ENCODE peak calls at places on chromosome 9, in eight cellular contexts. A is CD4-positive, alpha-beta T cell; R is GM20000; H is tibial artery; L is WERI-Rb-1; W is mammary epithelial cell; Q is endothelial cell of umbilical vein; U is AG09309. G is an unnamed sample.

GRCh38 chr9:128007566-128008138 is 26.9 kb upstream of the EEIG1 start:
- DNase-seq in A (peak; percentile 90), R (peak; percentile 63), H (peak; percentile 40), L (peak; percentile 48), W (peak; percentile 24), Q (peak; percentile 86), U (no peak), G (peak; percentile 45)

GRCh38 chr9:16912197-16912596 is 41.7 kb upstream of the BNC2 start:
- DNase-seq in A (no peak), R (no peak), H (no peak), L (no peak), W (no peak), Q (peak; percentile 9), U (no peak), G (no peak)

GRCh38 chr9:132242621-132243155 is 80.8 kb downstream of the NTNG2 start:
- DNase-seq in A (no peak), R (no peak), H (no peak), L (peak; percentile 55), W (no peak), Q (peak; percentile 10), U (no peak), G (no peak)

GRCh38 chr9:113477058-113477457 is 13.5 kb downstream of the RGS3 start:
- DNase-seq in A (no peak), R (no peak), H (no peak), L (no peak), W (no peak), Q (no peak), U (no peak), G (no peak)

GRCh38 chr9:136481558-136481957 is 1.3 kb downstream of the SEC16A start:
- DNase-seq in A (no peak), R (no peak), H (no peak), L (no peak), W (no peak), Q (no peak), U (no peak), G (no peak)

GRCh38 chr9:74282526-74283253 is 214.4 kb upstream of the RORB start:
- DNase-seq in A (no peak), R (no peak), H (no peak), L (no peak), W (no peak), Q (no peak), U (no peak), G (no peak)

GRCh38 chr9:120997502-120997901 is 52.6 kb downstream of the C5 start:
- DNase-seq in A (no peak), R (no peak), H (no peak), L (no peak), W (no peak), Q (no peak), U (no peak), G (no peak)

GRCh38 chr9:114155967-114156294 is 594 bp downstream of the COL27A1 start:
- DNase-seq in A (no peak), R (no peak), H (no peak), L (no peak), W (no peak), Q (no peak), U (no peak), G (no peak)

GRCh38 chr9:134858051-134858841 is 22.4 kb upstream of the FCN2 start:
- DNase-seq in A (no peak), R (peak; percentile 83), H (peak; percentile 19), L (no peak), W (peak; percentile 72), Q (no peak), U (no peak), G (peak; percentile 76)

GRCh38 chr9:98229620-98230019 is 25.8 kb downstream of the TBC1D2 start:
- DNase-seq in A (no peak), R (no peak), H (no peak), L (no peak), W (no peak), Q (no peak), U (no peak), G (no peak)

GRCh38 chr9:97548819-97549540 is 47.5 kb downstream of the TMOD1 start:
- DNase-seq in A (no peak), R (no peak), H (no peak), L (no peak), W (no peak), Q (no peak), U (no peak), G (no peak)

GRCh38 chr9:131500377-131500776 is 2.3 kb upstream of the POMT1 start:
- DNase-seq in A (peak; percentile 73), R (no peak), H (no peak), L (no peak), W (peak; percentile 42), Q (no peak), U (no peak), G (no peak)

DNA sequence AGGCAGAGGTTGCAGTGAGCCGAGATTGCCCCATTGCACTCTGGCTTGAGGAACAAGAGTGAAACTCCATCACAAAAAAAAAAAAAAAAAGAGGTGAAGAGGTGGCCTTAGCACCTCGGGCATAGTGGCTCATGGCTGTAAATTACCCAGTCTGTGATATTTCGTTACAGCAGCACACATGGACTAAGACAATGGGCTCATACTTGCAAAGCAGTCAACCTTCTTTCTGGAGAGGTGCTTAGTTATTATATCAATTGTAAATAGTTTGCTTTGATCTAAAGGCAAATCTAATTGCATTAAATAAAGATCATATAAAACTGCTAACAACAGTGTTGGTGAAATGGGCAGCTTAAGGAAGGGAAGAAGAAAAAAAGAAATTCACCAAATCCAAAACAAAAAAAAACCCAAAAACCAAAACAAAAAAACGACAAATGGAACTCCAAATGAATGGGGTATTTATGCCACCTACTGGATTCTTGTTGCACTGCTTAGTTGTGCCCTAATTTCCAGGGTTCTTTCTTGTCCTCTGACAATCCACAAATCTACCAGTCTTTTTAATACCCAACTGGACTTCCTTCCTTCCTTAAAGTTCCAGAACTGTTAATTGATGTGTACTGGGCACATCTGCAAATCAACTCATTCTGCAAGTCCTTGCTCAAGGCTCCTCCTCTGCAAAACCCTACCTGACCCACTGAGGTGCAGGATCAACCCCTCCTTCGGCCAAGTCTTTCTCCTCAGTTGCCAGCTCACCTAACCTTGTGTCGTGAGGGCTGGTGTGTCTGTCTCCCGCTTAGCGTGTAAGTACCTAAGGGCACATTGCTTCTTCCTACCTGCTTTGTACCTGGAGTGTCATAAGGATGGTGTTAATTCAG is 35.0 kb upstream of the DMRT1 start:
- DNase-seq in A (no peak), R (peak; percentile 50), H (no peak), L (no peak), W (peak; percentile 24), Q (peak; percentile 50), U (no peak), G (peak; percentile 60)
- TF ChIP-seq CTCF in A (peak; percentile 49), R (peak; percentile 24), H (peak; percentile 70), L (peak; percentile 71), W (peak; percentile 73), Q (peak; percentile 56), U (peak; percentile 76), G (peak; percentile 79)

GRCh38 chr9:93193373-93193725 is 9.4 kb downstream of the WNK2 start:
- DNase-seq in A (no peak), R (no peak), H (no peak), L (no peak), W (peak; percentile 29), Q (no peak), U (no peak), G (no peak)
- TF ChIP-seq CTCF in A (no peak), R (no peak), H (no peak), L (no peak), W (peak; percentile 45), Q (no peak), U (no peak), G (no peak)

GRCh38 chr9:21965401-21965951 is 28.7 kb downstream of the CDKN2A start:
- DNase-seq in A (peak; percentile 24), R (peak; percentile 84), H (no peak), L (no peak), W (peak; percentile 19), Q (peak; percentile 68), U (no peak), G (no peak)
- TF ChIP-seq CTCF in A (no peak), R (peak; percentile 37), H (no peak), L (no peak), W (peak; percentile 26), Q (peak; percentile 75), U (peak; percentile 80), G (no peak)

DNA sequence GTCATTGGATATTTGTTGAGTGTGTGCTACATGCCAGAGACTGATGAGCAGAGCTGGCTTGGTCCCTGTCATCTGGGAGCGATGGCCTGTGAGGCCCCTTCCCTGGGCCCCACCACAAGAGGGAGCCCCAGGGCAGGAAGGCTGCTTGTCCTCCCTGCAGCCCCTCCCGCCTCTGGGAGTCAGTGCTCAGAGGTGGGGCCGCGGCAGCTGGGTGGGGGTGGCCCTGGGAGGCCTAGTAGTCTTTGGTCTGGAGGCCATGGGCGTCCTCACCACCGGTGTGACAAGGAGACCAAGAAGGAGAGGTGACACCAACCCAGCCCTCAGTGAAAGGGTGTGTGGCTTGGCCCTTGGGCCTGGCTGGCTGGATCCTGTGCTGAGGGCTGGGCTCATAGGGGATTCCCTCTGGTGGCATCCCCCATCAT is 166.4 kb downstream of the GAPVD1 start:
- DNase-seq in A (no peak), R (peak; percentile 73), H (no peak), L (peak; percentile 79), W (peak; percentile 11), Q (no peak), U (no peak), G (peak; percentile 38)
- TF ChIP-seq CTCF in A (no peak), R (peak; percentile 67), H (no peak), L (peak; percentile 86), W (peak; percentile 66), Q (peak; percentile 24), U (peak; percentile 46), G (peak; percentile 42)

GRCh38 chr9:70352802-70353201 is 61.7 kb downstream of the KLF9 start:
- DNase-seq in A (no peak), R (no peak), H (no peak), L (no peak), W (no peak), Q (peak; percentile 6), U (no peak), G (peak; percentile 14)
- TF ChIP-seq CTCF in A (peak; percentile 80), R (peak; percentile 18), H (peak; percentile 67), L (peak; percentile 31), W (peak; percentile 57), Q (peak; percentile 8), U (peak; percentile 62), G (peak; percentile 26)

GRCh38 chr9:979983-980382 is 3.5 kb downstream of the DMRT3 start:
- DNase-seq in A (no peak), R (no peak), H (no peak), L (no peak), W (no peak), Q (no peak), U (no peak), G (no peak)

GRCh38 chr9:980621-981020 is 4.2 kb downstream of the DMRT3 start:
- DNase-seq in A (no peak), R (no peak), H (no peak), L (no peak), W (no peak), Q (no peak), U (no peak), G (no peak)

GRCh38 chr9:982660-983240 is 6.3 kb downstream of the DMRT3 start:
- DNase-seq in A (no peak), R (no peak), H (no peak), L (no peak), W (no peak), Q (no peak), U (no peak), G (peak; percentile 36)

GRCh38 chr9:978117-978830 is 1.8 kb downstream of the DMRT3 start:
- DNase-seq in A (no peak), R (no peak), H (no peak), L (no peak), W (no peak), Q (no peak), U (no peak), G (no peak)

DNA sequence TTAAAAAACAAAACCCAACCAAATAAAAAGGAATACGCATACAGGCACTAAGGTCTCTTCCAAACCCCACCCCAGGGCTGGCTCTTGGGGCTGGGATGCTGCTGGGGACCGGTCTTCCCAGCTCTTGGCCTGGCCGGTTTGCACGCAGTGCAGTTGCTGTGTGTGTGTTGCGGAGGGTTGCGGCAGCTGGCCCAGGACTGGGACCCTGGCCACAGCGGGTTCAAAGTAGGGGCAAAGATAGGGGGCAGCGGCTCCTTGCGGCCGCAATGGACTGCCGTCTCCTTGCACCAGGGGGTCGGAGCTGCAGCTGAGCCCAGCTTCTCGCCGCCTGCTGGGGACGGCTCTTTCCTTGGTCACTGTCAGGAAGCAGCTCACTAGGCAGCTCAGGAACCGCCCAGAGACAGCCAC is 5.0 kb downstream of the DMRT3 start:
- DNase-seq in A (no peak), R (no peak), H (no peak), L (no peak), W (no peak), Q (no peak), U (no peak), G (no peak)
- TF ChIP-seq CTCF in A (no peak), R (no peak), H (no peak), L (no peak), W (no peak), Q (no peak), U (no peak), G (no peak)

G was measured in MCF 10A.